ENCODE peak calls at places on chromosomes 4 and X, in seven cellular contexts. Q, P, F, X, W, Y and O are unnamed samples.
A peak's percentile ranks its signal among the peaks of the same experiment; 100 is the strongest.

GRCh38 chrX:71958281-71958675 is 47.6 kb downstream of the NHSL2 start:
- DNase-seq in Q (no peak), P (no peak), F (no peak), X (no peak), W (no peak), Y (no peak), O (no peak)

GRCh38 chr4:109214622-109215350 is 87.7 kb downstream of the COL25A1 start:
- DNase-seq in Q (no peak), P (no peak), F (no peak), X (peak; percentile 13), W (no peak), Y (no peak), O (no peak)

GRCh38 chrX:108399427-108400165 is 38.6 kb downstream of the COL4A6 start:
- DNase-seq in Q (peak; percentile 70), P (peak; percentile 5), F (peak; percentile 75), X (no peak), W (no peak), Y (no peak), O (no peak)

GRCh38 chr4:163866728-163867313 is 372.3 kb downstream of the TMA16 start:
- DNase-seq in Q (no peak), P (peak; percentile 20), F (peak; percentile 79), X (peak; percentile 64), W (peak; percentile 66), Y (no peak), O (no peak)

GRCh38 chrX:65587616-65588526 is 53.3 kb upstream of the LAS1L start:
- DNase-seq in Q (no peak), P (peak; percentile 30), F (peak; percentile 78), X (peak; percentile 58), W (peak; percentile 56), Y (peak; percentile 84), O (no peak)

GRCh38 chrX:49061490-49061889 is 2.7 kb downstream of the CCDC120 start:
- DNase-seq in Q (no peak), P (no peak), F (no peak), X (no peak), W (no peak), Y (no peak), O (no peak)

GRCh38 chr4:97235516-97235915 is 907.8 kb downstream of the STPG2 start:
- DNase-seq in Q (no peak), P (no peak), F (no peak), X (peak; percentile 57), W (peak; percentile 0), Y (no peak), O (no peak)

GRCh38 chrX:2466876-2467656 is 33.7 kb downstream of the DHRSX start:
- DNase-seq in Q (no peak), P (no peak), F (no peak), X (no peak), W (no peak), Y (no peak), O (no peak)

GRCh38 chr4:89338206-89338605 is 30.6 kb upstream of the GPRIN3 start:
- DNase-seq in Q (no peak), P (no peak), F (no peak), X (no peak), W (no peak), Y (no peak), O (no peak)

GRCh38 chr4:6464842-6465588 is 7.4 kb downstream of the PPP2R2C start:
- DNase-seq in Q (no peak), P (no peak), F (peak; percentile 19), X (no peak), W (no peak), Y (no peak), O (no peak)

GRCh38 chr4:84501721-84502267 is 2.7 kb upstream of the NKX6-1 start:
- DNase-seq in Q (no peak), P (no peak), F (no peak), X (no peak), W (no peak), Y (no peak), O (no peak)

GRCh38 chr4:84502955-84503373 is 3.9 kb upstream of the NKX6-1 start:
- DNase-seq in Q (no peak), P (no peak), F (no peak), X (no peak), W (no peak), Y (no peak), O (no peak)

GRCh38 chr4:84501197-84501492 is 2.1 kb upstream of the NKX6-1 start:
- DNase-seq in Q (no peak), P (no peak), F (no peak), X (no peak), W (no peak), Y (no peak), O (no peak)

GRCh38 chr4:84503495-84504437 is 4.7 kb upstream of the NKX6-1 start:
- DNase-seq in Q (peak; percentile 36), P (peak; percentile 68), F (peak; percentile 76), X (peak; percentile 80), W (peak; percentile 70), Y (no peak), O (peak; percentile 10)

GRCh38 chr4:84502333-84502954 is 3.4 kb upstream of the NKX6-1 start:
- DNase-seq in Q (no peak), P (no peak), F (no peak), X (no peak), W (no peak), Y (no peak), O (no peak)
- H3K4me3 ChIP-seq in Q (no peak overlapping the region), P (no peak overlapping the region), F (no peak overlapping the region), X (no peak overlapping the region), W (no peak overlapping the region), Y (no peak overlapping the region), O (no peak overlapping the region)

DNA sequence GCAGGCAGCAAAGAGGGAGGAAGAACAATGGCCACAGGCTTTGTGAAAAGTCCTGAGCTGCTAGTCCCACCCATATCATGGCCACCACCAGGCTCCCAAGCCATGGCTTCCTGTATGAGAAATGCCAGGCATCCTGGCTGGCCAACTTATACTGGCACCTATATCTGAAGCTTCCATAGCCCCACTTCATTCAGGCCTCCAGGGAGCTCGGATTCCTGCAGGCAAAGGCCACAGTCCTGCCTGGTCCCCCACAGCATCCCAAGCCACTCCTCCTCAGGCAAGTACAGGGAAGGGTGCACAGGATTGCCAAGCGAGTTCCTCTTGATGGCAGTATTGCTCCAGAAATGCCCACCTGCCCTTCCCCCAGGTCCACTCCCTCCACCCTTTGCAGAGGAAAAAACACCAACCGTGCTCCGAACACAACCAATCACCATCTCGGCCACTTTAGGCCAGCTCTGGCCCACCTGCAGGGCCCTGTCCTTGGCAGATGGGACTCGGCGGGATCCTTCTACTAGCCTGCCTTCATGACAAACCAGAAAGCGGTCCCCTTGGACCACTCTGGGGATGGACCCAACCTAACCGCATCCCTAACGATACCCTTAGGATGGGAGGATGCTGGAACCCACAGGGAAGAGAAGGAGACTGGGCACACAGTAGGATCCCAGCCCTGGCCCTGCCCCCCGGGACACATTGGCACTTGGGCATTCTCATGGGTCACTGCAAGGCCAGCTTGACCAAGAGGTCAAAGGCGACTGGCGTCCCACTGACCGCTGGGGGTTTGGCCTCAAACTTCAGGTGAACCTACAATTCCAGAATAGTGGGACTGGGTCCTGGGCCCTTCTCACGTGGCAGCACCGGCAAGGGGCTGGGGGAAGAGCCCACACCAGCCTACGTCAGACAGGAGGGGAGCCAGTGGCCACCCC is 220.4 kb upstream of the AGTR2 start:
- DNase-seq in Q (peak; percentile 59), P (no peak), F (no peak), X (no peak), W (peak; percentile 7), Y (no peak), O (no peak)
- TF ChIP-seq CTCF in Q (peak; percentile 67), P (no peak), F (no peak), X (no peak), W (no peak), Y (no peak), O (no peak)

GRCh38 chr4:127618427-127618826 is 14.3 kb upstream of the INTU start:
- DNase-seq in Q (no peak), P (no peak), F (no peak), X (no peak), W (no peak), Y (no peak), O (no peak)

GRCh38 chr4:127624176-127624575 is 8.6 kb upstream of the INTU start:
- DNase-seq in Q (no peak), P (no peak), F (no peak), X (no peak), W (no peak), Y (no peak), O (no peak)

GRCh38 chr4:127622621-127622922 is 10.2 kb upstream of the INTU start:
- DNase-seq in Q (no peak), P (no peak), F (no peak), X (no peak), W (peak; percentile 46), Y (no peak), O (no peak)

GRCh38 chr4:127623755-127624087 is 9.0 kb upstream of the INTU start:
- DNase-seq in Q (no peak), P (peak; percentile 37), F (peak; percentile 34), X (peak; percentile 70), W (peak; percentile 48), Y (no peak), O (no peak)

DNA sequence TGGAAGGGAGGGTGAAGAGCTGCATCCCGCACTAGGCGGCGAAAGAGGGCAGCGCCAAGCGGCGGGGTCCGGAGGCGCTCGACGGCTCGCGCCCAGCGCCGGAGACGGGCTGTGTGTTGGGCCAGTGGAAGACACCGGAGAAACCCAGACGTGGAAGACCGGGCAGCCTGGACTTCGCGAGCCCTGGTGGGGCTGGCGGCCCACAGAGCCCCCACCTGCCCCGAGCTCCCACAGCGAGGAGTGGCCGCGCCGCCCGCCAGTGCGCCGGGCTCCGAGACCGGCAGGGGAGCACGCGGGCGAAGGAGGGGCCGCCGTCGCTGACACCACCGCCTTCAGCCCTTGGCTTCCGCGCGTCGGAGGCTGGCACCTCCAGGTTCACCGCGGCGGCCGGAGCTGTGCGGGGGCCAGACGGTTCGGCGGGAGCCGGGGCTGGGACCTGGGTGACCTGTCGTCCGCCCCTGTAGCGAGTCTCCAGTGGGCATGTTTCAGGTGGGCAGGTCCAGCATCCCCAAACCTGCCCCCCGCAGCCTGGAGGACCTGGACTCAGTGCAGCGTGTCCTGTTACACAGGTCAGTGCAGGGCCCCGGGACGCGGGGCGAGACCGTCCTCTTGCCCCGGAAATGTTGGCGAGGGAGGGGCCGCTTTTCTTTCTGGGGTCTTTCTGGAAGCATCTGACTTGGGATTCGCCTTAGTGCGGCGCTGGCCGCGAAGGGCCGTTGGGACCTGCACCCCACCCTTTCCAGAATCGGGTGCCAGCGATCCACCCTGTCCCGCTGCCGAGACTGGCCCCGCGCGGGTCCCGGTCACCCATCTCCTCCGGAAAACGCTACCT is 9.6 kb upstream of the INTU start:
- DNase-seq in Q (peak; percentile 69), P (peak; percentile 29), F (peak; percentile 30), X (peak; percentile 54), W (peak; percentile 19), Y (peak; percentile 52), O (no peak)
- H3K4me3 ChIP-seq in Q (peak overlapping the region; percentile 62), P (peak overlapping the region; percentile 73), F (peak overlapping the region; percentile 77), X (peak overlapping the region; percentile 81), W (peak overlapping the region; percentile 76), Y (no peak overlapping the region), O (peak overlapping the region; percentile 71)

GRCh38 chrX:123454712-123455431 is 270.8 kb downstream of the GRIA3 start:
- DNase-seq in Q (no peak), P (no peak), F (no peak), X (no peak), W (no peak), Y (no peak), O (no peak)

GRCh38 chrX:123455693-123456092 is 271.6 kb downstream of the GRIA3 start:
- DNase-seq in Q (no peak), P (no peak), F (no peak), X (no peak), W (no peak), Y (no peak), O (no peak)

DNA sequence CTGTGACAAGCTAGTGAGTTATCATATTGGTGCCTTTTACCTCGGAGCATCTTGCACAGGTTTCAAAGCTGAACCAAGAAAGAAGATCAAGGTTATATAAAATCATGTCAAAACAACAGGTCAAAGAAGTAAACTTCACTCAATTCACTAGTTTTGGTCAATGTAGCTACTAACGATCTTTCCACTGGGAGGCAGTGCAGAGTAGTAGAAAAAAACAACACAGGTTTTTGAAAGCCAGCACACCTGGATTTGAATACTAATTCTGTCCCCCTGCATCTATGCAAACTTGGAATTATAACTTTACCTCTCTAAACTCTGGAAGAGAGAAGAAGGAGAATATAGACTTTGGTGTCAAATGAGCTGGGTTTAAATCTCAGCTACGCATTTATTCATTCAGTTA is 266.1 kb downstream of the GRIA3 start:
- DNase-seq in Q (no peak), P (no peak), F (peak; percentile 17), X (no peak), W (no peak), Y (no peak), O (no peak)
- TF ChIP-seq CTCF in Q (peak; percentile 78), P (peak; percentile 44), F (peak; percentile 48), X (peak; percentile 52), W (peak; percentile 55), Y (no peak), O (peak; percentile 16)